ENCODE peak calls at places on chromosomes 7 and 10, in ten cellular contexts. E is astrocyte, Y is endothelial cell of umbilical vein, S is MM.1S, U is IMR-90, B is SK-N-SH, G is HCT116, R is Karpas-422, A is fibroblast of lung, N is GM23248. C is an unnamed sample. For H3K36me3, the result is how much of the 10 kb centered on the place peaks cover.

GRCh38 chr10:132518572-132519381 is 18.8 kb upstream of the INPP5A start:
- DNase-seq in E (no peak), U (no peak), B (no peak), R (no peak), Y (no peak), N (no peak), S (no peak), G (peak), A (no peak), C (peak)

GRCh38 chr10:122221958-122222357 is 49.1 kb upstream of the BTBD16 start:
- DNase-seq in S (no peak), E (no peak), R (no peak), G (no peak), A (no peak), N (no peak), B (no peak), Y (no peak), U (no peak), C (no peak)

GRCh38 chr7:74092964-74093339 is 9.3 kb downstream of the LIMK1 start:
- DNase-seq in Y (peak), S (no peak), A (peak), N (peak), G (no peak), R (peak), U (peak), E (no peak), B (peak), C (no peak)

GRCh38 chr10:11986593-11987216 is 55.9 kb downstream of the UPF2 start:
- DNase-seq in A (peak), B (peak), E (peak), Y (peak), N (peak), S (peak), U (peak), G (peak), R (peak), C (peak)

GRCh38 chr10:92690211-92691041 is 671 bp downstream of the HHEX start:
- DNase-seq in B (peak), U (peak), Y (peak), S (no peak), E (peak), G (peak), A (peak), R (peak), N (peak), C (peak)

GRCh38 chr7:6160191-6160623 is 112.2 kb downstream of the CYTH3 start:
- DNase-seq in G (no peak), S (no peak), Y (peak), A (peak), R (no peak), N (peak), U (peak), E (peak), B (peak), C (peak)

GRCh38 chr7:6198687-6199595 is 73.5 kb downstream of the CYTH3 start:
- DNase-seq in G (no peak), R (no peak), N (no peak), U (no peak), E (no peak), S (no peak), Y (peak), B (no peak), A (no peak), C (no peak)

GRCh38 chr10:34780818-34781380 is 34.2 kb downstream of the PARD3 start:
- DNase-seq in U (peak), A (peak), R (peak), Y (peak), N (no peak), S (peak), G (no peak), B (peak), E (peak), C (no peak)

GRCh38 chr7:50648076-50648475 is 82.9 kb upstream of the DDC start:
- DNase-seq in E (no peak), R (no peak), B (no peak), U (no peak), G (no peak), S (no peak), Y (no peak), N (no peak), A (no peak), C (no peak)

GRCh38 chr10:30763933-30764332 is 134.4 kb upstream of the LYZL2 start:
- DNase-seq in G (no peak), E (no peak), A (no peak), N (no peak), B (no peak), Y (no peak), R (no peak), S (no peak), U (no peak), C (no peak)

GRCh38 chr7:148623586-148624282 is 33.2 kb downstream of the C7orf33 start:
- DNase-seq in R (no peak), E (peak), S (no peak), G (no peak), U (peak), A (peak), N (peak), Y (no peak), B (no peak), C (peak)

GRCh38 chr10:103021897-103022286 is 103.8 kb downstream of the CNNM2 start:
- DNase-seq in E (peak), G (no peak), R (no peak), B (no peak), S (no peak), U (peak), A (peak), Y (no peak), N (peak), C (no peak)

GRCh38 chr7:1735262-1735661 is 65.2 kb downstream of the ELFN1 start:
- DNase-seq in G (no peak), B (no peak), R (no peak), Y (no peak), A (no peak), S (no peak), U (no peak), N (no peak), E (no peak), C (no peak)

GRCh38 chr10:100341953-100342626 is 4.9 kb upstream of the SCD start:
- DNase-seq in G (peak), A (peak), U (peak), B (peak), E (no peak), N (peak), S (peak), R (peak), Y (peak), C (peak)

GRCh38 chr7:65968256-65969185 is 13.5 kb downstream of the GUSB start:
- DNase-seq in Y (no peak), N (no peak), G (no peak), E (no peak), S (no peak), U (no peak), A (no peak), R (no peak), B (no peak), C (no peak)

GRCh38 chr10:20004087-20004523 is 187.9 kb downstream of the PLXDC2 start:
- DNase-seq in U (peak), Y (no peak), R (peak), S (peak), E (peak), N (peak), G (no peak), B (peak), A (peak), C (no peak)

GRCh38 chr7:125567686-125568085 is 638.1 kb upstream of the POT1 start:
- DNase-seq in U (no peak), A (no peak), G (no peak), B (no peak), R (no peak), E (no peak), N (no peak), S (no peak), Y (no peak), C (no peak)

GRCh38 chr10:103748020-103748419 is 107.4 kb downstream of the SH3PXD2A start:
- DNase-seq in A (no peak), R (no peak), U (no peak), N (no peak), G (no peak), E (no peak), Y (no peak), B (no peak), S (no peak), C (peak)

GRCh38 chr7:155463114-155463811 is 5.3 kb downstream of the EN2 start:
- DNase-seq in N (no peak), G (no peak), E (no peak), U (no peak), S (no peak), A (no peak), R (no peak), B (peak), Y (no peak), C (no peak)

GRCh38 chr7:123916240-123916724 is 8.8 kb upstream of the SPAM1 start:
- DNase-seq in R (peak), S (peak), U (peak), B (peak), E (peak), A (peak), N (peak), Y (peak), G (peak), C (peak)

GRCh38 chr7:66146701-66147100 is 32.1 kb downstream of the CRCP start:
- DNase-seq in B (peak), E (no peak), R (no peak), Y (no peak), A (no peak), S (no peak), U (peak), G (no peak), N (peak), C (no peak)

GRCh38 chr10:12107781-12108180 is 21.7 kb upstream of the SEC61A2 start:
- DNase-seq in N (no peak), S (no peak), B (no peak), G (no peak), A (no peak), R (no peak), E (no peak), Y (no peak), U (no peak), C (no peak)

GRCh38 chr10:132957981-132958885 is 15.9 kb upstream of the CFAP46 start:
- DNase-seq in A (no peak), Y (no peak), B (no peak), U (no peak), R (no peak), N (no peak), S (no peak), G (no peak), E (no peak), C (no peak)

GRCh38 chr7:66640802-66641525 is 12.3 kb downstream of the KCTD7 start:
- DNase-seq in N (no peak), S (no peak), U (no peak), R (no peak), A (no peak), E (no peak), Y (no peak), B (no peak), G (no peak), C (no peak)

GRCh38 chr7:5470721-5471311 is 47.2 kb upstream of the TNRC18 start:
- DNase-seq in A (no peak), G (no peak), Y (no peak), U (peak), B (no peak), R (no peak), N (no peak), S (no peak), E (no peak), C (no peak)

GRCh38 chr7:157497744-157498541 is 161.1 kb downstream of the DNAJB6 start:
- DNase-seq in S (no peak), U (no peak), A (no peak), N (no peak), E (no peak), G (no peak), R (no peak), Y (no peak), B (no peak), C (no peak)

GRCh38 chr7:101240226-101241014 is 2.8 kb upstream of the CLDN15 start:
- DNase-seq in S (no peak), R (no peak), G (no peak), E (no peak), Y (no peak), A (no peak), N (no peak), B (peak), U (no peak), C (no peak)

GRCh38 chr7:101237206-101238067 is at the start of gene CLDN15:
- DNase-seq in E (no peak), A (no peak), Y (peak), U (peak), B (peak), N (peak), S (no peak), G (no peak), R (no peak), C (no peak)

GRCh38 chr7:101239951-101240220 is 2.3 kb upstream of the CLDN15 start:
- DNase-seq in A (no peak), U (no peak), E (no peak), G (no peak), R (no peak), S (no peak), N (no peak), B (peak), Y (no peak), C (no peak)

GRCh38 chr7:101239191-101239950 is 1.8 kb upstream of the CLDN15 start:
- DNase-seq in S (no peak), E (no peak), R (no peak), B (peak), A (no peak), U (no peak), N (no peak), Y (peak), G (no peak), C (no peak)

DNA sequence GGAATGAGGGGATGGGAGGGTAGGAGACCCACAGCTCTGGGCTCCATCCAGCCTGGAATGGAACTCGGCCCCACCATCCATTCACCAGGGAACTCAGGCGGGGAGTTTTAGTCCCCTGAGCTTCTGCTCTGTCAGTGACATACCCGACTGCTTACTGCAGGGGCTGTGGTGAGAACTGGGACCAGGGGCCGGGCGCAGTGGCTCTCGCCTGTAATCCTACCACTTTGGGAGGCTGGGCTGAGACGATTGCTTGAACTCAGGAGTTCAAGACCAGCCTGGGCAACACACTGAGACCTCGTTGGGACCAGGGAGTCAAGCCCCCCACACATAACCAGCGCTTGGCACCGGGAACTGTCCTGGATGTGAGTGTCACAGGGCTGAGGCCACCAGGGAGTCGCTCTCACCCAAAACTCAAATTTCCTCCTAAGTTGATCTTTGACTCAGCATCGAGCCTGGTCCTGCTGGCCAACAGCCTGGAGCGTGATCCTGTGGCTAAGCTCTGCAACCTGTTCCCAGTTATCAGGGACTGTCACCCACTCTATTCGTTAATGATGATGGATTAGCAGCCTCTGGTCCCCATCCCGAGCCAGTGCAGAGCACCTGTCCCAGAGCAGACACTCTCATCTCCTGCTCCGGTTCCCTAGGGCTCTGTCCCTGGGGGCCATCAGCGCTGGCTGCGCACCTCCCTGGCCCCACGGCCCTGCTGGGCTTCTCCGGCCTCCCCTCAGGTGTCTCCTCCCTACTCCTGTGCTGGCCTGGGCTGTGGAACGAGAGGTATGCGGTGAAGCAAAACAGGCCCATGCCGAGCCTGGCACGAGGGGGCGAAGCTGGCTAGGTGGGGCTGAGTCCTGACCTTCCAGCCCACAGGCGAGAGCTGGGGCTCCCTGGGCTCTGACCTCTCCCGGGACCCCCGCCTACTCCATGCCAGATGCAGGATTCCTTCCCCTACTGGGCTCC is 902 bp upstream of the CLDN15 start:
- DNase-seq in R (no peak), A (no peak), S (no peak), G (no peak), Y (no peak), E (no peak), N (no peak), U (no peak), B (peak), C (no peak)
- H3K9ac ChIP-seq in R (no peak), A (no peak), S (no peak), G (no peak), Y (peak), E (peak), N (peak), U (no peak), B (no peak), C (no peak)

GRCh38 chr10:24219963-24220362 is 11.0 kb downstream of the KIAA1217 start:
- DNase-seq in A (no peak), U (no peak), B (no peak), Y (no peak), G (no peak), S (no peak), E (no peak), R (no peak), N (no peak), C (no peak)

GRCh38 chr10:24215193-24215592 is 6.3 kb downstream of the KIAA1217 start:
- DNase-seq in U (no peak), Y (no peak), E (peak), N (peak), B (no peak), S (no peak), G (no peak), R (no peak), A (peak), C (no peak)

GRCh38 chr10:24213881-24214280 is 4.9 kb downstream of the KIAA1217 start:
- DNase-seq in E (no peak), A (no peak), S (no peak), N (no peak), B (no peak), Y (no peak), U (no peak), R (no peak), G (no peak), C (no peak)

GRCh38 chr10:24214762-24215161 is 5.8 kb downstream of the KIAA1217 start:
- DNase-seq in U (no peak), N (no peak), G (no peak), S (no peak), A (no peak), E (no peak), R (no peak), B (no peak), Y (no peak), C (no peak)

DNA sequence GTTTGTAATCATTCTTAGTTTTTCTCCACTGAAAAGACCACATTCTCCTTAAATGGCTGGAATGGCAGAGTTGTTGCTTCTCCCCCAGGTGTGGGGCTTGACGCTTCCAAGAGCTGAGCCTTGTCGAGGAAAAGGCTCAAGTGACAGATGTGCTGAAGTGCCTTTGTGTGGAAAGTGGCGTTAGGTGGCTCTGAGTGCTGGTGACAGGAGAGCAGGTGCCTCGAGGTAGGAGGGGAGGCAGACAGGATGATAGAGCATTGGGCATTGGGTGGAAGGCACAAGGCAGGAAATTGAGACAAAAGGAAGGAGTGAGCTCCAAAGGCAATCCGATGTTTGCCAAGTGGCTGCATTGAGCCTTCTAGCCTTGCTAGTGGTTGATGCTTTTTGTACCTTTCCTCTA is 6.7 kb downstream of the KIAA1217 start:
- DNase-seq in Y (no peak), E (no peak), S (no peak), R (no peak), U (no peak), A (no peak), G (no peak), B (no peak), N (no peak), C (no peak)
- H3K4me2 ChIP-seq in Y (no peak), E (no peak), S (no peak), R (no peak), U (no peak), A (no peak), G (no peak), B (no peak), N (no peak), C (no peak)

DNA sequence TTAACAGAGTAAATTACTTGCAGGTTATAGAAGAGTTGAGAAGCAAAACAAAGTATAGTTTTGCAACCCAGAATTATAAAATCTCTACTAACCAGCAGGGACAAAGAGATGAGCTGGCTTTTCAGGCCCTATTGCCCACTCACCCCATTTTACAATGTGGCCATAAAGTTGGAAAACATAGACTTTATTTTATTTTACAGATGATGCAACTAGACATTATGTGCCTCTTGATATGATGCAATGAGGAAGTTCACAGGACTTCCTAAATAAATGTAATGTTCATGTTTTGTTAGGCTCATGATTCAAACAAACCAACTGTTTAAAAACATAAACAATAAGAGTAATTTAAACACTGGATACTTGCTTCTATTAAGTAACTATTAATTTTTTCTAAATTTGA is 141.1 kb upstream of the WNT16 start:
- DNase-seq in S (no peak), R (peak), Y (no peak), E (no peak), U (peak), A (no peak), N (peak), B (no peak), G (no peak), C (no peak)
- H3K36me3 ChIP-seq in S (under half), R (under half), Y (under half), E (under half), U (under half), A (under half), N (under half), B (under half), G (under half), C (under half)

GRCh38 chr7:106139253-106140251 is 27.4 kb upstream of the SYPL1 start:
- DNase-seq in E (peak), U (peak), Y (no peak), A (peak), N (peak), B (no peak), S (no peak), G (no peak), R (no peak), C (no peak)
- H3K9ac ChIP-seq in E (no peak), U (no peak), Y (no peak), A (no peak), N (no peak), B (no peak), S (no peak), G (no peak), R (peak), C (no peak)

GRCh38 chr10:8051851-8052257 is 2.6 kb upstream of the GATA3 start:
- DNase-seq in U (no peak), A (no peak), G (no peak), N (no peak), Y (peak), B (peak), S (no peak), R (no peak), E (no peak), C (no peak)
- H3K4me2 ChIP-seq in U (no peak), A (no peak), G (no peak), N (no peak), Y (peak), B (peak), S (no peak), R (no peak), E (peak), C (no peak)

C was measured in PC-3.